ENCODE peak calls at places on chromosomes 12 and 14, in nine cellular contexts. X is NCI-H345; Z is ovary; N is stimulated activated naive CD4-positive, alpha-beta T cell treated with Interleukin-2 at 50 U/mL for 16 hours; H is colonic mucosa; T is amniotic epithelial cell; D is RPMI8226; C is NCI-H1092; K is AG08395. J is an unnamed sample.

GRCh38 chr12:124240493-124240892 is 54.4 kb upstream of the RFLNA start:
- DNase-seq in X (no peak), Z (no peak), N (no peak), H (peak), T (peak), D (no peak), C (no peak), K (no peak), J (no peak)

GRCh38 chr14:91261115-91261514 is 16.6 kb upstream of the GPR68 start:
- DNase-seq in X (no peak), Z (no peak), N (peak), H (no peak), T (no peak), D (no peak), C (no peak), K (no peak), J (no peak)

GRCh38 chr12:114328292-114328691 is 77.7 kb downstream of the TBX5 start:
- DNase-seq in X (no peak), Z (no peak), N (no peak), H (no peak), T (no peak), D (no peak), C (no peak), K (no peak), J (no peak)

GRCh38 chr14:31880935-31881334 is 196.2 kb upstream of the ARHGAP5 start:
- DNase-seq in X (no peak), Z (no peak), N (no peak), H (no peak), T (peak), D (no peak), C (no peak), K (peak), J (no peak)

GRCh38 chr14:76834296-76834695 is 8.1 kb downstream of the LRRC74A start:
- DNase-seq in X (no peak), Z (no peak), N (no peak), H (no peak), T (no peak), D (no peak), C (no peak), K (no peak), J (no peak)

GRCh38 chr12:76706099-76706498 is 57.8 kb upstream of the ZDHHC17 start:
- DNase-seq in X (no peak), Z (no peak), N (no peak), H (no peak), T (peak), D (no peak), C (no peak), K (no peak), J (no peak)

GRCh38 chr14:67396381-67396965 is 15.5 kb downstream of the PLEK2 start:
- DNase-seq in X (no peak), Z (no peak), N (no peak), H (no peak), T (peak), D (no peak), C (no peak), K (peak), J (no peak)

GRCh38 chr14:26621366-26621765 is 23.5 kb upstream of the NOVA1 start:
- DNase-seq in X (no peak), Z (no peak), N (no peak), H (no peak), T (no peak), D (no peak), C (no peak), K (no peak), J (no peak)

GRCh38 chr12:44889162-44889561 is 13.0 kb upstream of the NELL2 start:
- DNase-seq in X (no peak), Z (no peak), N (no peak), H (no peak), T (peak), D (no peak), C (no peak), K (no peak), J (no peak)

GRCh38 chr12:54967461-54967860 is 17.1 kb downstream of the TESPA1 start:
- DNase-seq in X (no peak), Z (no peak), N (no peak), H (no peak), T (peak), D (peak), C (no peak), K (no peak), J (peak)

GRCh38 chr14:84792722-84793410 is 737.1 kb upstream of the FLRT2 start:
- DNase-seq in X (no peak), Z (no peak), N (no peak), H (no peak), T (peak), D (no peak), C (no peak), K (no peak), J (no peak)

GRCh38 chr14:85607571-85608219 is 77.8 kb downstream of the FLRT2 start:
- DNase-seq in X (no peak), Z (no peak), N (no peak), H (no peak), T (peak), D (no peak), C (no peak), K (peak), J (no peak)

GRCh38 chr12:4535092-4535491 is 3.6 kb upstream of the RAD51AP1 start:
- DNase-seq in X (no peak), Z (no peak), N (no peak), H (no peak), T (no peak), D (no peak), C (no peak), K (no peak), J (no peak)

GRCh38 chr14:59576332-59577294 is at the start of gene CCDC175:
- DNase-seq in X (peak), Z (peak), N (peak), H (peak), T (peak), D (peak), C (peak), K (peak), J (peak)

GRCh38 chr12:124869011-124869665 is 5.5 kb upstream of the SCARB1 start:
- DNase-seq in X (no peak), Z (no peak), N (no peak), H (no peak), T (peak), D (no peak), C (no peak), K (no peak), J (no peak)

GRCh38 chr12:614727-615060 is 48.6 kb downstream of the NINJ2 start:
- DNase-seq in X (no peak), Z (no peak), N (no peak), H (no peak), T (no peak), D (no peak), C (no peak), K (no peak), J (no peak)